ENCODE peak calls at places on chromosomes 16 and 17, in ten cellular contexts. M is A549; L is ascending aorta; N is progenitor cell of endocrine pancreas; C is lower lobe of right lung; S is nephron progenitor cell; Y is thoracic aorta; K is body of pancreas; T is prostate gland; Z is CD4-positive, alpha-beta T cell. U is an unnamed sample.

GRCh38 chr16:4734730-4735575 is 616 bp downstream of the DNAAF8 start:
- DNase-seq in C (peak), S (peak), Z (peak), T (peak), M (peak), L (peak), Y (peak), N (peak), K (peak), U (peak)

GRCh38 chr17:12928736-12929135 is 89.1 kb downstream of the ELAC2 start:
- DNase-seq in Y (no peak), N (no peak), T (no peak), Z (no peak), M (no peak), C (no peak), K (no peak), L (no peak), S (no peak), U (no peak)

GRCh38 chr16:89723279-89724250 is 2.2 kb downstream of the ZNF276 start:
- DNase-seq in T (no peak), N (no peak), L (no peak), K (peak), S (no peak), C (no peak), Z (peak), Y (no peak), M (no peak), U (no peak)

GRCh38 chr17:77473615-77474226 is 333.0 kb downstream of the SEC14L1 start:
- DNase-seq in C (no peak), T (no peak), K (no peak), Y (no peak), L (no peak), S (no peak), M (no peak), Z (no peak), N (no peak), U (no peak)

GRCh38 chr16:24683250-24683649 is 46.2 kb upstream of the TNRC6A start:
- DNase-seq in M (no peak), Z (no peak), T (no peak), C (no peak), Y (no peak), K (no peak), S (no peak), L (no peak), N (no peak), U (no peak)

GRCh38 chr17:67488161-67488560 is 111.1 kb downstream of the PITPNC1 start:
- DNase-seq in K (peak), Z (no peak), Y (no peak), C (no peak), T (no peak), M (no peak), N (no peak), S (no peak), L (no peak), U (no peak)

GRCh38 chr17:78997881-78998280 is 11.7 kb downstream of the CANT1 start:
- DNase-seq in M (no peak), N (no peak), C (no peak), Y (no peak), K (no peak), Z (no peak), L (no peak), T (no peak), S (no peak), U (no peak)

GRCh38 chr16:86379505-86379846 is 130.9 kb upstream of the FOXF1 start:
- DNase-seq in K (no peak), M (no peak), Z (no peak), C (no peak), L (no peak), Y (no peak), S (no peak), T (no peak), N (no peak), U (no peak)

DNA sequence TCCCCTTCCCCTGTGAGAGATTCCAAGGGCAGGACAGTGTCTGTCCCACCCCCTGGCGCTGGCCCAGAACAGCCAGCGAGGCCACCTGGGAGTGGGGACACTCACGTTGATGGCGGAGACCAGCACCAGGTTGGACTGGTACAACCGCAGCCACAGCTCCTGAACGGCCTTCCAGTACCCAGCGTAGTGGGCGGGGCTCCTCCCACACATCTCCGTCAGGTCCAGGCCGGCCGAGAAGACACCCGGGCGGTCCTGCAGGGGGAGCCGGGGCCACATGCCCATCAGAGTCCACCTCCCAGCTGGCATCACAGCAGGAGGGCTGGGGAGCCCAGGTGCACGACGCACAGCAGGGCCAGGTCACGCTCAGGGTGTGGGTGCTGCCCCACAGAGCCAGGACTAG is 7.1 kb downstream of the ECI1 start:
- DNase-seq in S (peak), Z (no peak), K (no peak), N (no peak), M (no peak), Y (no peak), T (no peak), C (no peak), L (no peak), U (no peak)
- TF ChIP-seq CTCF in S (no peak), Z (no peak), K (no peak), N (no peak), M (no peak), Y (no peak), T (no peak), C (no peak), L (no peak), U (no peak)

GRCh38 chr17:49708515-49709161 is 874 bp upstream of the SLC35B1 start:
- DNase-seq in C (no peak), K (no peak), L (no peak), M (no peak), Z (no peak), N (no peak), T (no peak), Y (no peak), S (no peak), U (no peak)
- TF ChIP-seq CTCF in C (no peak), K (no peak), L (no peak), M (no peak), Z (peak), N (no peak), T (no peak), Y (peak), S (no peak), U (no peak)

GRCh38 chr17:76261421-76262215 is 3.5 kb upstream of the UBALD2 start:
- DNase-seq in T (no peak), S (no peak), N (no peak), Z (no peak), M (no peak), K (no peak), Y (no peak), C (no peak), L (no peak), U (peak)
- TF ChIP-seq CTCF in T (no peak), S (no peak), N (no peak), Z (no peak), M (no peak), K (no peak), Y (no peak), C (no peak), L (no peak), U (no peak)

GRCh38 chr17:8121531-8122390 is 2.1 kb downstream of the HES7 start:
- DNase-seq in L (no peak), M (peak), Y (no peak), S (peak), C (no peak), N (peak), K (peak), T (peak), Z (peak), U (peak)

GRCh38 chr17:8119575-8120519 is 1.5 kb upstream of the ALOXE3 start:
- DNase-seq in Y (no peak), N (peak), T (peak), K (peak), L (no peak), M (peak), C (peak), S (peak), Z (peak), U (peak)

GRCh38 chr17:8122391-8122922 is 1.4 kb downstream of the HES7 start:
- DNase-seq in Y (no peak), K (peak), Z (no peak), C (no peak), N (no peak), M (no peak), L (no peak), T (no peak), S (peak), U (no peak)

GRCh38 chr17:8118769-8119574 is 658 bp upstream of the ALOXE3 start:
- DNase-seq in C (peak), Z (peak), T (peak), S (peak), M (peak), N (peak), L (peak), K (peak), Y (peak), U (peak)

DNA sequence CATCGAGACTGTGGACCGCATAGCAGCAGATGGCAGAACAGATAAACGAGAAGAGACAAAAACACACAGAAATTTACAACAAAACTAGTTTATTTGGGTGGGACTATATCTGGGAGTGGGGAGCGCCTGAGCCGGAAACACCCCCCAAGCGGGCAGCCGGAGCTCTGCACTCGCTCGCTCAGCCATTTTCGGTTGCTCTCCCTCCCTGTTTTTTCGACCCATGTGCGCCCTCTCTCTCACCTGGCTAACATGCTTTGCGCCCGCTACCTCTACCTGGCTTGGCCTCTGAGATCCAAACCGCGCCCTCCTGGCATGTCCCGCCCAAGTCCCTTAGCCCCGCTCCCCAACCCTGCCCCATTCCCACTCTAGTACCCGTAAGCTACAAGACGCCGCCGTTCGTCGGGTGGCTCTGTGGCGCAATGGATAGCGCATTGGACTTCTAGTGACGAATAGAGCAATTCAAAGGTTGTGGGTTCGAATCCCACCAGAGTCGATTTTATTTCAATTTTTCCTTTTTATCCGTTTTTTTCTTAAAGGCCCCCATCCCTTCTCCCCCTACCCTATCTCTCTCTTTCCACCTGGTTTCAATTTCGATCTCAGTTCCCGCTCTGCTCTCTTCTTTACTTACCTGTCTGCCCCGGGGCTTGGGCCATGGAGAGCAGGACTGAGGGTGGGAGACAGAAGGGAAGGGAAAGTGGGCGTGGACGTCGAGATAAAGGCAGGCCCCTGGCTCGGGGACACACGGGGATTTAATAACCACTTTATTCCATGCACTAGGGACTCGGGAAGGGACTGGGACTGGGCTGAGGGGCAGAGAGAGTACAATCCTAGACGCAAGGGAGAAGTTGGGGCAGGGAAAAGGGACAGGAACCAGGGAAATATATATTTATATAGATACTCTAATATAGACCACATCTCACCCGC is 2.5 kb upstream of the ALOXE3 start:
- DNase-seq in C (peak), Z (peak), L (no peak), Y (no peak), M (peak), T (peak), K (peak), S (peak), N (peak), U (peak)
- TF ChIP-seq CTCF in C (peak), Z (peak), L (no peak), Y (peak), M (no peak), T (peak), K (no peak), S (no peak), N (peak), U (no peak)

GRCh38 chr17:81302861-81303326 is 7.8 kb upstream of the SLC38A10 start:
- DNase-seq in M (no peak), S (peak), T (no peak), Z (no peak), L (no peak), K (peak), Y (no peak), C (no peak), N (no peak), U (no peak)
- TF ChIP-seq CTCF in M (peak), S (peak), T (no peak), Z (no peak), L (no peak), K (no peak), Y (no peak), C (no peak), N (peak), U (no peak)

GRCh38 chr17:54902017-54902416 is 1.4 kb downstream of the TOM1L1 start:
- DNase-seq in L (no peak), Z (no peak), C (no peak), Y (no peak), K (no peak), N (no peak), M (no peak), S (no peak), T (no peak), U (no peak)

GRCh38 chr17:54901230-54901847 is 687 bp downstream of the TOM1L1 start:
- DNase-seq in K (peak), L (peak), N (no peak), Z (no peak), T (no peak), M (peak), C (no peak), S (no peak), Y (no peak), U (no peak)

GRCh38 chr17:54899201-54899600 is 1.5 kb upstream of the TOM1L1 start:
- DNase-seq in M (no peak), T (no peak), N (no peak), C (no peak), L (no peak), K (no peak), S (no peak), Y (no peak), Z (no peak), U (no peak)

GRCh38 chr17:54899721-54900456 is 763 bp upstream of the TOM1L1 start:
- DNase-seq in L (no peak), T (no peak), K (peak), Y (no peak), S (peak), M (no peak), C (no peak), Z (no peak), N (no peak), U (peak)

GRCh38 chr17:54900457-54901229 is at the start of gene TOM1L1:
- DNase-seq in T (peak), M (peak), N (peak), C (peak), K (peak), Y (peak), Z (no peak), L (peak), S (peak), U (peak)
- TF ChIP-seq CTCF in T (peak), M (no peak), N (peak), C (peak), K (no peak), Y (peak), Z (no peak), L (no peak), S (no peak), U (no peak)

GRCh38 chr17:19648475-19649406 is at the start of gene ALDH3A2:
- DNase-seq in T (peak), C (peak), Z (peak), L (peak), M (peak), S (peak), N (peak), Y (peak), K (peak), U (peak)
- TF ChIP-seq CTCF in T (no peak), C (peak), Z (no peak), L (peak), M (peak), S (no peak), N (peak), Y (peak), K (no peak), U (no peak)

DNA sequence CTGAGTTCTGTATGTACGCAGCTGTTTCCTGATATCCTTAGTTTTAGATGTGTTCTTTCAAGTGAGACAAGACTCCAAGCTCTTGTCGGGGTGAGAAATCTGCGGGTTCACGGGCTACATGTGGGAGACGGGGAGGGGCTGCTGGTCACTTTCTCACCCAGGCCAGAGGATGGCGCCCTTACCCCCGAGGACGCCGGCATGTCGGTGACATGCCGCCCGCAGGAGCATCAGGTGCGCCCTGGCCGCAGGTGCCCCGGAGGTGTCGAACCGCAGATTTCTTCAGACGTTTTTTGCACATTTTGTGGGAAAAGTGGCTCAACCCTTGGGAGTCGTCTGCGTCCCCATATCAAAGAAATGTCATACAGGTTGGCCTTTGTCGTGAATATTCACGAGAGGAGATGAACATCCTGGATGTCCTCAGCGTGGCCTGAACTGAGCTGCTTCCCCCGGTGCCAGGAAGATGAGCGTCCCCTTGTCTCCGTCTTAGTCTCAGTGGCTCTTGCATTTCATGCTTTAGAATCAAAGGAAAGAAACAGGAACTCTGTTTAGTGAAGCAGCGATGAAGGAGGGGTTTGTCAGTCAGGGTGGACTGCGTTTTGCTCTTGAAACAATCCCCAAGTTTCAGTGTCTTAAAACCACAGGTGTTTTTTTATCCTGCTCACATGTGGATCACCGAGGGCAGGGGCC is 75.3 kb upstream of the ZNF750 start:
- DNase-seq in Z (no peak), M (no peak), S (no peak), N (no peak), C (no peak), L (no peak), Y (no peak), K (no peak), T (no peak), U (no peak)
- TF ChIP-seq CTCF in Z (no peak), M (no peak), S (no peak), N (peak), C (no peak), L (no peak), Y (no peak), K (no peak), T (peak), U (no peak)